ENCODE peak calls at places on chromosomes 11 and 22, in six cellular contexts. A is SW480; F is Kasumi-1; T is activated T-helper 1 cell treated with anti-CD3 and anti-CD28 coated beads, Interleukin-12 subunit alpha, Interleukin-12 subunit beta, Interleukin-2, Interleukin-4 antibody, amounts not matched to agents 30 ng/mL and 10 ng/mL and 1 ng/mL, durations not matched to agents 14 hours and 24 hours and 36 hours; I is NCI-H345; K is HuH-7.5. N is an unnamed sample.

GRCh38 chr22:48784701-48785503 is 1042.8 kb downstream of the BRD1 start:
- DNase-seq in T (no peak), K (no peak), F (no peak), A (no peak), I (no peak), N (no peak)

GRCh38 chr11:69166186-69167115 is 10.7 kb downstream of the SMIM38 start:
- DNase-seq in T (peak; percentile 17), F (peak; percentile 90), K (peak; percentile 88), I (peak; percentile 36), A (peak; percentile 73), N (peak; percentile 45)

GRCh38 chr11:108943853-108944252 is 279.0 kb downstream of the DDX10 start:
- DNase-seq in A (no peak), T (no peak), K (no peak), F (no peak), I (no peak), N (no peak)

GRCh38 chr11:85589373-85589772 is 37.8 kb downstream of the DLG2 start:
- DNase-seq in F (no peak), A (no peak), K (no peak), I (no peak), T (no peak), N (no peak)

GRCh38 chr11:14443642-14444041 is 56.0 kb downstream of the COPB1 start:
- DNase-seq in I (peak; percentile 32), A (no peak), K (no peak), F (no peak), T (no peak), N (no peak)

GRCh38 chr22:36220457-36220921 is 18.8 kb downstream of the APOL2 start:
- DNase-seq in I (peak; percentile 75), K (no peak), A (peak; percentile 81), F (no peak), T (no peak), N (peak; percentile 14)

GRCh38 chr11:104306862-104307474 is 143.0 kb upstream of the PDGFD start:
- DNase-seq in T (no peak), F (no peak), A (no peak), K (no peak), I (no peak), N (no peak)

GRCh38 chr22:43002198-43002577 is 12.8 kb downstream of the PACSIN2 start:
- DNase-seq in A (no peak), K (no peak), F (peak; percentile 35), T (no peak), I (no peak), N (peak; percentile 44)

GRCh38 chr11:112357488-112357887 is 96.8 kb upstream of the PLET1 start:
- DNase-seq in K (no peak), I (no peak), T (no peak), A (no peak), F (no peak), N (no peak)

N was measured in fibroblast of gingiva.